ENCODE peak calls at places on chromosomes 1 and 21, in five cellular contexts. D is AG09319, M is NCI-H2081, N is colonic mucosa, V is NCI-H460. E is an unnamed sample.

GRCh38 chr1:209485167-209485566 is 98.3 kb upstream of the CAMK1G start:
- DNase-seq in D (no peak), M (peak), N (no peak), V (no peak), E (no peak)

GRCh38 chr1:110719908-110720307 is 45.2 kb upstream of the KCNA3 start:
- DNase-seq in D (no peak), M (no peak), N (no peak), V (no peak), E (no peak)

GRCh38 chr1:234369784-234370183 is 3.5 kb upstream of the COA6 start:
- DNase-seq in D (no peak), M (no peak), N (no peak), V (peak), E (no peak)

GRCh38 chr1:206587904-206588303 is 24.4 kb downstream of the EIF2D start:
- DNase-seq in D (no peak), M (no peak), N (no peak), V (no peak), E (no peak)

GRCh38 chr1:235945775-235946565 is 79.3 kb upstream of the LYST start:
- DNase-seq in D (no peak), M (no peak), N (peak), V (no peak), E (no peak)

GRCh38 chr1:197391303-197392226 is 123.5 kb downstream of the CRB1 start:
- DNase-seq in D (no peak), M (no peak), N (no peak), V (no peak), E (no peak)

GRCh38 chr1:227225715-227226346 is 92.5 kb downstream of the CDC42BPA start:
- DNase-seq in D (peak), M (no peak), N (no peak), V (no peak), E (no peak)

GRCh38 chr1:145706282-145706681 is 886 bp downstream of the PDZK1 start:
- DNase-seq in D (no peak), M (no peak), N (no peak), V (no peak), E (no peak)

GRCh38 chr1:36089393-36090121 is 865 bp downstream of the ADPRS start:
- DNase-seq in D (no peak), M (no peak), N (no peak), V (no peak), E (peak)

GRCh38 chr21:41186763-41187536 is 19.0 kb downstream of the BACE2 start:
- DNase-seq in D (no peak), M (no peak), N (no peak), V (peak), E (no peak)

GRCh38 chr1:239572183-239572582 is 185.8 kb downstream of the CHRM3 start:
- DNase-seq in D (no peak), M (no peak), N (no peak), V (no peak), E (no peak)

GRCh38 chr1:91526496-91526895 is 25.8 kb downstream of the CDC7 start:
- DNase-seq in D (peak), M (no peak), N (no peak), V (no peak), E (no peak)

GRCh38 chr1:41919131-41919530 is 409 bp upstream of the HIVEP3 start:
- DNase-seq in D (no peak), M (no peak), N (no peak), V (no peak), E (no peak)

E was measured in transverse colon.